ENCODE peak calls at places on chromosomes 3 and 15, in nine cellular contexts. W is HEK293T; K is lower leg skin; Y is AG04450; H is K562; G is NCI-H526; D is stimulated activated CD4-positive, alpha-beta T cell treated with anti-CD3 and anti-CD28 coated beads, Interleukin-15, amount 100 ng/mL, for 24 hours; M is fibroblast of the aortic adventitia; O is BE2C. I is an unnamed sample.

GRCh38 chr3:67288707-67289106 is 290.6 kb downstream of the KBTBD8 start:
- DNase-seq in W (no peak), K (no peak), Y (no peak), H (no peak), G (no peak), D (no peak), M (no peak), O (no peak), I (no peak)

GRCh38 chr3:33277193-33277882 is at the start of gene FBXL2:
- DNase-seq in W (peak), K (no peak), Y (peak), H (peak), G (peak), D (peak), M (peak), O (peak), I (peak)

GRCh38 chr3:118766306-118766669 is 268.4 kb downstream of the IGSF11 start:
- DNase-seq in W (no peak), K (no peak), Y (no peak), H (no peak), G (no peak), D (no peak), M (no peak), O (no peak), I (no peak)

GRCh38 chr15:49085696-49086459 is 39.6 kb upstream of the SECISBP2L start:
- DNase-seq in W (no peak), K (no peak), Y (no peak), H (no peak), G (no peak), D (no peak), M (no peak), O (no peak), I (no peak)

GRCh38 chr3:185717627-185718330 is 107.1 kb downstream of the IGF2BP2 start:
- DNase-seq in W (no peak), K (no peak), Y (no peak), H (no peak), G (no peak), D (no peak), M (peak), O (no peak), I (no peak)

GRCh38 chr3:135023985-135024658 is 229.1 kb downstream of the EPHB1 start:
- DNase-seq in W (no peak), K (no peak), Y (no peak), H (no peak), G (no peak), D (no peak), M (no peak), O (no peak), I (no peak)

GRCh38 chr3:2268779-2269178 is 170.1 kb downstream of the CNTN4 start:
- DNase-seq in W (no peak), K (no peak), Y (no peak), H (no peak), G (peak), D (no peak), M (no peak), O (no peak), I (no peak)

GRCh38 chr3:4852780-4853748 is 126.2 kb upstream of the BHLHE40 start:
- DNase-seq in W (no peak), K (no peak), Y (no peak), H (no peak), G (no peak), D (no peak), M (peak), O (no peak), I (no peak)

GRCh38 chr3:141877911-141878310 is 1.5 kb downstream of the ATP1B3 start:
- DNase-seq in W (no peak), K (no peak), Y (no peak), H (peak), G (peak), D (no peak), M (peak), O (no peak), I (no peak)

GRCh38 chr15:63484433-63484832 is 20.0 kb upstream of the USP3 start:
- DNase-seq in W (no peak), K (no peak), Y (no peak), H (no peak), G (no peak), D (no peak), M (no peak), O (no peak), I (no peak)

GRCh38 chr3:106533097-106533496 is 664.3 kb upstream of the CBLB start:
- DNase-seq in W (no peak), K (no peak), Y (no peak), H (no peak), G (no peak), D (no peak), M (peak), O (no peak), I (no peak)

GRCh38 chr3:100482181-100482580 is 10.2 kb upstream of the TMEM45A start:
- DNase-seq in W (no peak), K (no peak), Y (no peak), H (no peak), G (peak), D (no peak), M (no peak), O (no peak), I (no peak)

GRCh38 chr15:100633763-100634075 is 31.3 kb downstream of the ASB7 start:
- DNase-seq in W (no peak), K (no peak), Y (no peak), H (no peak), G (no peak), D (no peak), M (no peak), O (no peak), I (no peak)

GRCh38 chr15:29040367-29040745 is 154.6 kb downstream of the APBA2 start:
- DNase-seq in W (no peak), K (peak), Y (peak), H (no peak), G (no peak), D (no peak), M (peak), O (no peak), I (no peak)